ENCODE peak calls at places on chromosomes 3 and 15, in four cellular contexts. One of them, this sample, is unnamed.

GRCh38 chr3:120637836-120638559 is 41.9 kb downstream of the NDUFB4 start:
- DNase-seq in CD4-positive, alpha-beta T cell: no peak
- DNase-seq in astrocyte of the spinal cord: no peak
- DNase-seq in suprapubic skin: no peak
- DNase-seq in this sample: no peak

GRCh38 chr3:65741540-65741939 is 297.2 kb downstream of the MAGI1 start:
- DNase-seq in CD4-positive, alpha-beta T cell: no peak
- DNase-seq in astrocyte of the spinal cord: no peak
- DNase-seq in suprapubic skin: no peak
- DNase-seq in this sample: no peak

GRCh38 chr3:5425371-5425770 is 237.9 kb downstream of the EDEM1 start:
- DNase-seq in CD4-positive, alpha-beta T cell: no peak
- DNase-seq in astrocyte of the spinal cord: no peak
- DNase-seq in suprapubic skin: no peak
- DNase-seq in this sample: no peak

GRCh38 chr15:90864507-90864906 is 3.9 kb upstream of the FURIN start:
- DNase-seq in CD4-positive, alpha-beta T cell: no peak
- DNase-seq in astrocyte of the spinal cord: no peak
- DNase-seq in suprapubic skin: no peak
- DNase-seq in this sample: no peak

GRCh38 chr3:188278717-188279324 is 124.9 kb downstream of the LPP start:
- DNase-seq in CD4-positive, alpha-beta T cell: no peak
- DNase-seq in astrocyte of the spinal cord: no peak
- DNase-seq in suprapubic skin: no peak
- DNase-seq in this sample: no peak

GRCh38 chr3:39447637-39448483 is 19.6 kb upstream of the MOBP start:
- DNase-seq in CD4-positive, alpha-beta T cell: peak
- DNase-seq in astrocyte of the spinal cord: peak
- DNase-seq in suprapubic skin: no peak
- DNase-seq in this sample: peak

GRCh38 chr3:135008326-135008725 is 213.3 kb downstream of the EPHB1 start:
- DNase-seq in CD4-positive, alpha-beta T cell: no peak
- DNase-seq in astrocyte of the spinal cord: no peak
- DNase-seq in suprapubic skin: no peak
- DNase-seq in this sample: no peak

GRCh38 chr3:154904328-154904727 is 175.8 kb upstream of the MME start:
- DNase-seq in CD4-positive, alpha-beta T cell: no peak
- DNase-seq in astrocyte of the spinal cord: peak
- DNase-seq in suprapubic skin: no peak
- DNase-seq in this sample: no peak

GRCh38 chr3:12351145-12351544 is 62.3 kb downstream of the PPARG start:
- DNase-seq in CD4-positive, alpha-beta T cell: no peak
- DNase-seq in astrocyte of the spinal cord: no peak
- DNase-seq in suprapubic skin: peak
- DNase-seq in this sample: no peak

GRCh38 chr3:113354307-113354706 is 87.0 kb downstream of the CFAP44 start:
- DNase-seq in CD4-positive, alpha-beta T cell: no peak
- DNase-seq in astrocyte of the spinal cord: no peak
- DNase-seq in suprapubic skin: no peak
- DNase-seq in this sample: no peak

GRCh38 chr15:90701880-90702630 is 15.1 kb upstream of the BLM start:
- DNase-seq in CD4-positive, alpha-beta T cell: no peak
- DNase-seq in astrocyte of the spinal cord: no peak
- DNase-seq in suprapubic skin: no peak
- DNase-seq in this sample: no peak

GRCh38 chr3:133917144-133917543 is 21.5 kb upstream of the RAB6B start:
- DNase-seq in CD4-positive, alpha-beta T cell: no peak
- DNase-seq in astrocyte of the spinal cord: no peak
- DNase-seq in suprapubic skin: no peak
- DNase-seq in this sample: no peak

GRCh38 chr3:40057077-40057476 is 247.7 kb downstream of the MYRIP start:
- DNase-seq in CD4-positive, alpha-beta T cell: no peak
- DNase-seq in astrocyte of the spinal cord: no peak
- DNase-seq in suprapubic skin: no peak
- DNase-seq in this sample: no peak

GRCh38 chr15:99455796-99456160 is 110.0 kb upstream of the MEF2A start:
- DNase-seq in CD4-positive, alpha-beta T cell: no peak
- DNase-seq in astrocyte of the spinal cord: no peak
- DNase-seq in suprapubic skin: no peak
- DNase-seq in this sample: no peak

GRCh38 chr3:15860014-15860934 is 62.5 kb upstream of the ANKRD28 start:
- DNase-seq in CD4-positive, alpha-beta T cell: no peak
- DNase-seq in astrocyte of the spinal cord: peak
- DNase-seq in suprapubic skin: peak
- DNase-seq in this sample: peak

GRCh38 chr15:96361309-96362000 is 31.0 kb downstream of the NR2F2 start:
- DNase-seq in CD4-positive, alpha-beta T cell: no peak
- DNase-seq in astrocyte of the spinal cord: no peak
- DNase-seq in suprapubic skin: no peak
- DNase-seq in this sample: no peak

GRCh38 chr3:156687023-156687422 is 12.6 kb downstream of the TIPARP start:
- DNase-seq in CD4-positive, alpha-beta T cell: no peak
- DNase-seq in astrocyte of the spinal cord: no peak
- DNase-seq in suprapubic skin: no peak
- DNase-seq in this sample: no peak

GRCh38 chr3:11625376-11626083 is 18.2 kb downstream of the VGLL4 start:
- DNase-seq in CD4-positive, alpha-beta T cell: no peak
- DNase-seq in astrocyte of the spinal cord: no peak
- DNase-seq in suprapubic skin: no peak
- DNase-seq in this sample: no peak

GRCh38 chr15:67838789-67839332 is 984 bp downstream of the RNU6-1 start:
- DNase-seq in CD4-positive, alpha-beta T cell: no peak
- DNase-seq in astrocyte of the spinal cord: peak
- DNase-seq in suprapubic skin: no peak
- DNase-seq in this sample: no peak

GRCh38 chr15:77630956-77631789 is 1.5 kb downstream of the LINGO1 start:
- DNase-seq in CD4-positive, alpha-beta T cell: no peak
- DNase-seq in astrocyte of the spinal cord: no peak
- DNase-seq in suprapubic skin: no peak
- DNase-seq in this sample: no peak

GRCh38 chr3:21839592-21839991 is 88.6 kb upstream of the ZNF385D start:
- DNase-seq in CD4-positive, alpha-beta T cell: no peak
- DNase-seq in astrocyte of the spinal cord: peak
- DNase-seq in suprapubic skin: no peak
- DNase-seq in this sample: no peak

GRCh38 chr3:150743508-150743907 is 19.5 kb downstream of the SIAH2 start:
- DNase-seq in CD4-positive, alpha-beta T cell: no peak
- DNase-seq in astrocyte of the spinal cord: no peak
- DNase-seq in suprapubic skin: no peak
- DNase-seq in this sample: no peak

GRCh38 chr15:45417303-45417950 is 39.1 kb upstream of the GATM start:
- DNase-seq in CD4-positive, alpha-beta T cell: no peak
- DNase-seq in astrocyte of the spinal cord: no peak
- DNase-seq in suprapubic skin: no peak
- DNase-seq in this sample: no peak

GRCh38 chr15:23467110-23467600 is 20.1 kb upstream of the GOLGA6L2 start:
- DNase-seq in CD4-positive, alpha-beta T cell: no peak
- DNase-seq in astrocyte of the spinal cord: peak
- DNase-seq in suprapubic skin: no peak
- DNase-seq in this sample: no peak

GRCh38 chr15:69757186-69757585 is 304.6 kb downstream of the RPLP1 start:
- DNase-seq in CD4-positive, alpha-beta T cell: peak
- DNase-seq in astrocyte of the spinal cord: no peak
- DNase-seq in suprapubic skin: no peak
- DNase-seq in this sample: no peak

GRCh38 chr15:67063689-67064606 is 1.5 kb upstream of the SMAD3 start:
- DNase-seq in CD4-positive, alpha-beta T cell: peak
- DNase-seq in astrocyte of the spinal cord: peak
- DNase-seq in suprapubic skin: no peak
- DNase-seq in this sample: no peak

GRCh38 chr3:35739181-35739809 is 100.0 kb downstream of the ARPP21 start:
- DNase-seq in CD4-positive, alpha-beta T cell: no peak
- DNase-seq in astrocyte of the spinal cord: no peak
- DNase-seq in suprapubic skin: no peak
- DNase-seq in this sample: no peak

GRCh38 chr3:188198760-188199327 is 44.9 kb downstream of the LPP start:
- DNase-seq in CD4-positive, alpha-beta T cell: no peak
- DNase-seq in astrocyte of the spinal cord: no peak
- DNase-seq in suprapubic skin: no peak
- DNase-seq in this sample: no peak

DNA sequence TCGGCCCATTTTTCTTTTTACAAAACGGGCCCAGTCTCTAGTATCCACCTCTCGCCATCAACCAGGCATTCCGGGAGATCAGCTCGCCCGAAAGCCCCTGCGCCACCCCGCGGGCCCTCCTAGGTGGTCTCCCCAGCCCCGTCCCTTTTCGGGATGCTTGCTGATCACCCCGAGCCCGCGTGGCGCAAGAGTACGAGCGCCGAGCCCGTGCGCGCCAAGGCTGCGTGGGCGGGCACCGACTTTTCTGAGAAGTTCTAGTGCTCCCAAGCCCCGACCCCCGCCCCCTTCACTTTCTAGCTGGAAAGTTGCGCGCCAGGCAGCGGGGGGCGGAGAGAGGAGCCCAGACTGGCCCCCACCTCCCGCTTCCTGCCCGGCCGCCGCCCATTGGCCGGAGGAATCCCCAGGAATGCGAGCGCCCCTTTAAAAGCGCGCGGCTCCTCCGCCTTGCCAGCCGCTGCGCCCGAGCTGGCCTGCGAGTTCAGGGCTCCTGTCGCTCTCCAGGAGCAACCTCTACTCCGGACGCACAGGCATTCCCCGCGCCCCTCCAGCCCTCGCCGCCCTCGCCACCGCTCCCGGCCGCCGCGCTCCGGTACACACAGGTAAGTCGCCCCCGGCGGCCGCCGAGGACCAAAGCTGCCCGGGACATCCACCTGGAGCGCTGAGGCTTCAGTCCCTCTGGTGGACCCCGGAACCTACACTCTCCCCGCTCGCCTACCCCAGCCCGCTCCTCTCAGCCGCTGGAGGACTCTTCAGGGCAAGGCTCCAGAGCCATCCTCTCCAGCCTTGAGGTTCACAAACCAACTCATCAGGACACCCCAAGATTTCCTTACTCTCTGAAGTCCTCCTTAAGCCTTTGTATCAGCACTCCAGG is at the start of gene THBS1:
- DNase-seq in CD4-positive, alpha-beta T cell: peak
- DNase-seq in astrocyte of the spinal cord: peak
- DNase-seq in suprapubic skin: peak
- DNase-seq in this sample: peak
- TF ChIP-seq CTCF in CD4-positive, alpha-beta T cell: no peak
- TF ChIP-seq CTCF in astrocyte of the spinal cord: no peak
- TF ChIP-seq CTCF in suprapubic skin: no peak
- TF ChIP-seq CTCF in this sample: no peak

DNA sequence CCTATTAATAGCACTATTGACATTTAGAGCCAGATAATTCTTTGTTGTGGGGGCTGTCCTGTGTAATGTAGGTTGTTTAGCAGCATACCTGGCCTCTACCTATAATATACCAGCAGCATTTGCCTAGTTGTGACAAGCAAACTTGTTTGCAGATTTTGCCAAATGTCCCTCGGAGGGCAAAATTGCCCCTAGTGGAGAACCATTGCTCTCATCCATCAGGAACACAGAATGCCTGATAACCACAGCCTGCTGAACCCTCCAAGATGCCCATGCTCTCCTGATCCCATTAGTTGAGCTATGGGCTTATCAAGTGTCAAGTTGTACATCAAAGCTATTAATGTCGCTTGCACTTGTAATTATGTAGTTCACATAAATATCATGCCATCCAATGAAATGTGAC is 15.0 kb upstream of the KBTBD8 start:
- DNase-seq in CD4-positive, alpha-beta T cell: no peak
- DNase-seq in astrocyte of the spinal cord: no peak
- DNase-seq in suprapubic skin: no peak
- DNase-seq in this sample: no peak
- TF ChIP-seq CTCF in CD4-positive, alpha-beta T cell: no peak
- TF ChIP-seq CTCF in astrocyte of the spinal cord: no peak
- TF ChIP-seq CTCF in suprapubic skin: no peak
- TF ChIP-seq CTCF in this sample: no peak

GRCh38 chr3:79767194-79767952 is 425 bp downstream of the ROBO1 start:
- DNase-seq in CD4-positive, alpha-beta T cell: no peak
- DNase-seq in astrocyte of the spinal cord: peak
- DNase-seq in suprapubic skin: no peak
- DNase-seq in this sample: no peak
- TF ChIP-seq CTCF in CD4-positive, alpha-beta T cell: no peak
- TF ChIP-seq CTCF in astrocyte of the spinal cord: peak
- TF ChIP-seq CTCF in suprapubic skin: no peak
- TF ChIP-seq CTCF in this sample: no peak

DNA sequence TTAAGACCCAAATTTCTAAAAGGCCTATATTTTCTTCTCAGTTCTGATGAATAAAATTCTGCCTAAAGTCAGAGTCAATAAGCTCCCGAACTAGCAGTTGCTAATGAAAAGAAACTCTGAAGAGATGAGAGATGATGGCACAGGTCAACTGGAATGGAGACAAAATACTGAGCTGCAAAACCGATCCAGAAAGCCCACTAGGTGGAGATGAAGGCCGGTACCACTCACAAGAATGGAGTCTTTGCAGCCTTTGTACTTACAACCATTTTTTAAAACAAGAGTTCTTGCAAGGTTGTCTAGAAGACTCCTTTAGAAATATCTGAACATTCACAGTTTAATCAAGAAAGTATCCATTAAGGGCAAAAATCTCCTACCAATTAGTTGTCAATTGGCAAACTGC is 119.9 kb upstream of the TJP1 start:
- DNase-seq in CD4-positive, alpha-beta T cell: no peak
- DNase-seq in astrocyte of the spinal cord: no peak
- DNase-seq in suprapubic skin: no peak
- DNase-seq in this sample: no peak
- TF ChIP-seq CTCF in CD4-positive, alpha-beta T cell: no peak
- TF ChIP-seq CTCF in astrocyte of the spinal cord: peak
- TF ChIP-seq CTCF in suprapubic skin: no peak
- TF ChIP-seq CTCF in this sample: no peak

GRCh38 chr3:197546307-197547085 is 9.3 kb downstream of the BDH1 start:
- DNase-seq in CD4-positive, alpha-beta T cell: no peak
- DNase-seq in astrocyte of the spinal cord: no peak
- DNase-seq in suprapubic skin: no peak
- DNase-seq in this sample: no peak

GRCh38 chr3:197549261-197549885 is 6.4 kb downstream of the BDH1 start:
- DNase-seq in CD4-positive, alpha-beta T cell: no peak
- DNase-seq in astrocyte of the spinal cord: no peak
- DNase-seq in suprapubic skin: no peak
- DNase-seq in this sample: no peak

GRCh38 chr3:197545111-197545510 is 10.7 kb downstream of the BDH1 start:
- DNase-seq in CD4-positive, alpha-beta T cell: no peak
- DNase-seq in astrocyte of the spinal cord: no peak
- DNase-seq in suprapubic skin: no peak
- DNase-seq in this sample: no peak

GRCh38 chr3:197547206-197547605 is 8.6 kb downstream of the BDH1 start:
- DNase-seq in CD4-positive, alpha-beta T cell: no peak
- DNase-seq in astrocyte of the spinal cord: no peak
- DNase-seq in suprapubic skin: no peak
- DNase-seq in this sample: no peak

GRCh38 chr3:197547618-197548017 is 8.2 kb downstream of the BDH1 start:
- DNase-seq in CD4-positive, alpha-beta T cell: no peak
- DNase-seq in astrocyte of the spinal cord: no peak
- DNase-seq in suprapubic skin: no peak
- DNase-seq in this sample: no peak
- TF ChIP-seq CTCF in CD4-positive, alpha-beta T cell: no peak
- TF ChIP-seq CTCF in astrocyte of the spinal cord: no peak
- TF ChIP-seq CTCF in suprapubic skin: no peak
- TF ChIP-seq CTCF in this sample: no peak